ENCODE peak calls at places on chromosome 13, in eight cellular contexts. Z, P, E, J, C, X, N and D are unnamed samples.

GRCh38 chr13:76522083-76522755 is 364.0 kb downstream of the KCTD12 start:
- DNase-seq in Z (no peak), P (peak), E (no peak), J (no peak), C (no peak), X (no peak), N (no peak), D (no peak)

GRCh38 chr13:80979035-80979641 is 638.2 kb upstream of the SPRY2 start:
- DNase-seq in Z (no peak), P (peak), E (peak), J (peak), C (peak), X (peak), N (peak), D (peak)

GRCh38 chr13:43522788-43523187 is 264.0 kb downstream of the ENOX1 start:
- DNase-seq in Z (no peak), P (peak), E (no peak), J (no peak), C (no peak), X (no peak), N (no peak), D (no peak)

GRCh38 chr13:91375119-91375729 is 23.2 kb upstream of the GPC5 start:
- DNase-seq in Z (no peak), P (peak), E (no peak), J (no peak), C (no peak), X (no peak), N (no peak), D (no peak)

GRCh38 chr13:73060251-73061160 is 1.7 kb downstream of the KLF5 start:
- DNase-seq in Z (no peak), P (peak), E (peak), J (no peak), C (no peak), X (peak), N (peak), D (no peak)

GRCh38 chr13:73741111-73741510 is 393.1 kb downstream of the KLF12 start:
- DNase-seq in Z (no peak), P (no peak), E (no peak), J (no peak), C (no peak), X (no peak), N (no peak), D (no peak)

GRCh38 chr13:26678796-26679195 is 81.8 kb downstream of the GPR12 start:
- DNase-seq in Z (no peak), P (no peak), E (no peak), J (no peak), C (no peak), X (no peak), N (no peak), D (no peak)

GRCh38 chr13:48304132-48304876 is 753 bp downstream of the RB1 start:
- DNase-seq in Z (no peak), P (peak), E (no peak), J (peak), C (peak), X (peak), N (peak), D (peak)

GRCh38 chr13:66154981-66155380 is 1075.2 kb downstream of the PCDH9 start:
- DNase-seq in Z (no peak), P (peak), E (no peak), J (no peak), C (no peak), X (no peak), N (peak), D (no peak)

GRCh38 chr13:41156611-41157010 is 24.0 kb upstream of the KBTBD6 start:
- DNase-seq in Z (no peak), P (no peak), E (no peak), J (no peak), C (no peak), X (no peak), N (no peak), D (no peak)

GRCh38 chr13:35389535-35389934 is 87.0 kb downstream of the MAB21L1 start:
- DNase-seq in Z (no peak), P (no peak), E (no peak), J (no peak), C (no peak), X (no peak), N (no peak), D (no peak)

GRCh38 chr13:94327318-94327717 is 152.2 kb downstream of the DCT start:
- DNase-seq in Z (no peak), P (no peak), E (no peak), J (no peak), C (no peak), X (no peak), N (peak), D (no peak)

GRCh38 chr13:25095862-25096453 is at the start of gene PABPC3:
- DNase-seq in Z (no peak), P (no peak), E (no peak), J (no peak), C (no peak), X (no peak), N (no peak), D (no peak)

GRCh38 chr13:30408319-30409101 is 13.8 kb upstream of the UBE2L5 start:
- DNase-seq in Z (peak), P (peak), E (peak), J (peak), C (peak), X (peak), N (peak), D (peak)
- TF ChIP-seq POLR2A in Z (no peak), P (no peak), E (peak), J (peak), C (no peak), X (no peak), N (peak), D (no peak)

GRCh38 chr13:111175948-111176347 is 60.8 kb downstream of the ARHGEF7 start:
- DNase-seq in Z (no peak), P (no peak), E (no peak), J (no peak), C (no peak), X (no peak), N (no peak), D (no peak)

GRCh38 chr13:111177803-111178389 is 62.8 kb downstream of the ARHGEF7 start:
- DNase-seq in Z (no peak), P (peak), E (no peak), J (no peak), C (no peak), X (no peak), N (peak), D (no peak)

GRCh38 chr13:111178417-111178816 is 63.3 kb downstream of the ARHGEF7 start:
- DNase-seq in Z (no peak), P (no peak), E (no peak), J (no peak), C (no peak), X (no peak), N (no peak), D (no peak)

GRCh38 chr13:111176421-111176820 is 61.3 kb downstream of the ARHGEF7 start:
- DNase-seq in Z (no peak), P (no peak), E (no peak), J (no peak), C (no peak), X (no peak), N (no peak), D (no peak)

DNA sequence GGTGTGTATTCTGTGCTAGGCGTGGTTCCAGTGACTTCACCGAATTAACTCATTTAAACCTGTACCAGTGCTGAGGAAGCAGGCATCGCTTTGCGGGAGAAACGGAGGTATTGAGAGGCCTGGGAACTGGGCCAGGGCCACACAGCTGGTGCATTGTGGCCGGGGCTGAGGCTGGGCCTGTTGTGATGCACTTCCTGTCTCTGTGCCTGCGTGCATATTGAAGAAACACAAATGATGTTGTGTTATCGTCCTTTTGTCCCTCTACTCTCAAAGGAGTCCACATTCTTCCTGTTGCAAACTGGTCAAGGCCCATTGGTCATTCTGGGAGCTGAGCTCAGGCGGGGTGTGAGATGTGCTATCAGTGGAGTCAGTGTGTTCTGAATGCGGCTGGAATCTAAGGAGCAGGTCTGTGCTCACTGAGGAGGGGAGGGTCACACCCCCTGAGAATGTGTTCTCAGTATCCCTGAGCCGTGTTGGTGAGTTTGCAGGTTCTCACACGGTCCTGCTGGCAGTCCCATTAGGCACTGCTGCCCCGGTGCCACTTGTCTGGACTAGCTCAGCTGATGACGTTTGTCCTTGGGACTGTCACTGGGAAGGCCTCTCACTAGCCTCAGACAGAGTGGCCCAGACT is 62.1 kb downstream of the ARHGEF7 start:
- DNase-seq in Z (no peak), P (peak), E (peak), J (peak), C (peak), X (peak), N (peak), D (peak)
- TF ChIP-seq POLR2A in Z (no peak), P (no peak), E (no peak), J (no peak), C (no peak), X (no peak), N (peak), D (no peak)

DNA sequence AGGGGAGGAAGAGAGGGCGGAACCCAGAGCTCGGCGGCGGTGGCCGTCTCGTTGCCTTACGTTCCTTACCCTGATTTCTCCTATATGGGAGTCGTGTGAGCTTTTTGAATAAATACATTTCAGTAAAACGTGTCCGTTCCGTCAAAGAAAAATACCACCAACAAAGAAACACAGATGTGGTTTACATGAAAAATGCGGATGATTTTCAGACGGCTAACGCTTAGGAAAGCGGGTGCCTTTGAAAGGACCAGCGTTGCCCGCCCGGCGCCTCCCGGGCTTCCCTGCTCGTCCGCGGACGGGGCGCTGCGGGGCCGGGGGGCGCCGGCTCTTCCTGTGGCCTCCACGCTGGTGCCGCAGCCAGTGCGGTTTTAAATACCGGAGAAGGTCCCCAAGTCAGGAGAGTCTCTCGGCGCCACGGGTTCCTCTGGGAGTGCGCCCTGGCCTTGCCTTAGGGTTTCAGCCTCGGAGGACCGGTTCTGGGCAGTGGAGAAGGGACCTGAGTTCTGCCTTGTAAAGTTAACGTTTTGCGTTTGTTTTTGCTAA is 813 bp downstream of the UPF3A start:
- DNase-seq in Z (peak), P (peak), E (no peak), J (peak), C (peak), X (peak), N (peak), D (no peak)
- TF ChIP-seq POLR2A in Z (no peak), P (no peak), E (no peak), J (no peak), C (no peak), X (no peak), N (no peak), D (no peak)

GRCh38 chr13:113452942-113453901 is at the start of gene ADPRHL1:
- DNase-seq in Z (no peak), P (no peak), E (peak), J (no peak), C (no peak), X (no peak), N (no peak), D (no peak)
- TF ChIP-seq POLR2A in Z (no peak), P (no peak), E (no peak), J (no peak), C (no peak), X (no peak), N (no peak), D (no peak)